ENCODE peak calls at places on chromosome 3, in six cellular contexts. L, B, G, Q, J and D are unnamed samples. For H3K27me3, the result is how much of the 10 kb centered on the place peaks cover.

GRCh38 chr3:64000446-64001055 is 22.7 kb downstream of the PSMD6 start:
- DNase-seq in L (no peak), B (no peak), G (no peak), Q (no peak), J (no peak), D (no peak)

GRCh38 chr3:15295506-15295905 is 36.9 kb downstream of the SH3BP5 start:
- DNase-seq in L (peak), B (no peak), G (no peak), Q (no peak), J (peak), D (no peak)

GRCh38 chr3:49133226-49133951 is 539 bp upstream of the LAMB2 start:
- DNase-seq in L (peak), B (peak), G (peak), Q (peak), J (peak), D (peak)

GRCh38 chr3:169362261-169362660 is 301.3 kb downstream of the MECOM start:
- DNase-seq in L (no peak), B (peak), G (no peak), Q (peak), J (no peak), D (peak)

GRCh38 chr3:114794894-114795630 is 352.0 kb downstream of the ZBTB20 start:
- DNase-seq in L (no peak), B (no peak), G (no peak), Q (no peak), J (no peak), D (no peak)

GRCh38 chr3:142276780-142277179 is 51.4 kb upstream of the GK5 start:
- DNase-seq in L (no peak), B (no peak), G (peak), Q (no peak), J (no peak), D (no peak)

GRCh38 chr3:115913069-115913686 is 289.9 kb downstream of the GAP43 start:
- DNase-seq in L (no peak), B (no peak), G (no peak), Q (no peak), J (no peak), D (no peak)

GRCh38 chr3:194851254-194851653 is 165.6 kb downstream of the FAM43A start:
- DNase-seq in L (no peak), B (no peak), G (no peak), Q (no peak), J (no peak), D (no peak)

GRCh38 chr3:177190701-177191100 is 6.6 kb downstream of the TBL1XR1 start:
- DNase-seq in L (no peak), B (no peak), G (no peak), Q (no peak), J (no peak), D (no peak)

GRCh38 chr3:95923496-95924210 is 890.7 kb upstream of the EPHA6 start:
- DNase-seq in L (no peak), B (peak), G (peak), Q (no peak), J (peak), D (peak)

GRCh38 chr3:172546628-172547214 is 23.5 kb upstream of the TNFSF10 start:
- DNase-seq in L (no peak), B (no peak), G (no peak), Q (no peak), J (no peak), D (no peak)

GRCh38 chr3:59101091-59101738 is 51.4 kb upstream of the CFAP20DC start:
- DNase-seq in L (no peak), B (no peak), G (no peak), Q (no peak), J (no peak), D (peak)

GRCh38 chr3:97720417-97720816 is 44.1 kb upstream of the ARL6 start:
- DNase-seq in L (no peak), B (no peak), G (no peak), Q (no peak), J (no peak), D (no peak)

GRCh38 chr3:44992555-44993470 is 16.8 kb downstream of the EXOSC7 start:
- DNase-seq in L (no peak), B (peak), G (no peak), Q (no peak), J (no peak), D (no peak)

GRCh38 chr3:107683447-107683846 is 160.7 kb downstream of the BBX start:
- DNase-seq in L (no peak), B (no peak), G (no peak), Q (no peak), J (peak), D (no peak)

GRCh38 chr3:125310623-125311076 is 64.5 kb downstream of the ZNF148 start:
- DNase-seq in L (no peak), B (no peak), G (no peak), Q (no peak), J (no peak), D (peak)

GRCh38 chr3:32700244-32700643 is 15.3 kb downstream of the CNOT10 start:
- DNase-seq in L (no peak), B (no peak), G (no peak), Q (no peak), J (no peak), D (no peak)

GRCh38 chr3:100003609-100004503 is 110.4 kb downstream of the FILIP1L start:
- DNase-seq in L (no peak), B (no peak), G (no peak), Q (no peak), J (no peak), D (no peak)

GRCh38 chr3:137992592-137992991 is 17.4 kb upstream of the CLDN18 start:
- DNase-seq in L (no peak), B (no peak), G (no peak), Q (no peak), J (no peak), D (no peak)

GRCh38 chr3:123449092-123449985 is 449 bp upstream of the ADCY5 start:
- DNase-seq in L (peak), B (peak), G (no peak), Q (peak), J (peak), D (peak)

GRCh38 chr3:88896026-88896425 is 211.4 kb upstream of the EPHA3 start:
- DNase-seq in L (no peak), B (no peak), G (no peak), Q (no peak), J (no peak), D (no peak)

GRCh38 chr3:178385280-178385952 is 150.8 kb upstream of the KCNMB2 start:
- DNase-seq in L (no peak), B (peak), G (peak), Q (no peak), J (no peak), D (no peak)

GRCh38 chr3:182618085-182618732 is 175.1 kb upstream of the ATP11B start:
- DNase-seq in L (no peak), B (peak), G (no peak), Q (no peak), J (no peak), D (no peak)

GRCh38 chr3:13851091-13851849 is 28.6 kb downstream of the WNT7A start:
- DNase-seq in L (no peak), B (no peak), G (no peak), Q (no peak), J (no peak), D (no peak)

GRCh38 chr3:176219970-176220369 is 977.3 kb downstream of the TBL1XR1 start:
- DNase-seq in L (no peak), B (no peak), G (no peak), Q (no peak), J (no peak), D (no peak)

GRCh38 chr3:100720423-100720822 is 11.1 kb downstream of the TFG start:
- DNase-seq in L (no peak), B (no peak), G (no peak), Q (no peak), J (no peak), D (no peak)

GRCh38 chr3:141632779-141633374 is 105.2 kb upstream of the RNF7 start:
- DNase-seq in L (no peak), B (no peak), G (no peak), Q (no peak), J (no peak), D (no peak)

GRCh38 chr3:37498126-37499039 is 324.0 kb upstream of the LRRFIP2 start:
- DNase-seq in L (no peak), B (no peak), G (no peak), Q (no peak), J (no peak), D (no peak)
- H3K27me3 ChIP-seq in L (under half), B (under half), G (under half), Q (under half), J (under half), D (under half)

GRCh38 chr3:6861331-6861988 is 545 bp downstream of the GRM7 start:
- DNase-seq in L (no peak), B (peak), G (no peak), Q (peak), J (no peak), D (no peak)
- H3K27me3 ChIP-seq in L (under half), B (half or more), G (under half), Q (under half), J (half or more), D (under half)

GRCh38 chr3:126665221-126665936 is 10.5 kb upstream of the TXNRD3 start:
- DNase-seq in L (no peak), B (no peak), G (no peak), Q (no peak), J (no peak), D (peak)
- H3K27me3 ChIP-seq in L (under half), B (under half), G (under half), Q (under half), J (under half), D (under half)

DNA sequence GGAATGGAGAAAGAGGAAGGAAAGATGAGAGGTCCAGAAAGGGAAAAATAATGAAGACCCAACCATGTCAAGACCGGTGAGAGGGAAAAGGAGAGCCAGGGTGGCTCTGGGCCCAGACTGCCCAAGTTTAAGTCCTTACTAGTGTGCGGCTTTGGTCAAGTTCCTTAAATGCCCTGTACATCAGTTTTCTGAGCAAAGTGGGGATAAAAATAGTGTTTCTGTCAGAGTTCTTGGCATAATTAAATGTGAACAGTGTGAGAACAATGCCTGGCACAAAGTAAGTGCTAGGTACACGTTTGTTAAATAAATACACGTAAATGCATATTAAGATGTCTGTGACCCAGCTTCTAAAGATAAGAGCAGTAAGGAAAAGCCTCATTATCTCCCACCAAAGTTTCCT is 23.8 kb downstream of the WWTR1 start:
- DNase-seq in L (no peak), B (no peak), G (no peak), Q (no peak), J (no peak), D (no peak)
- H3K27me3 ChIP-seq in L (under half), B (under half), G (under half), Q (under half), J (under half), D (under half)

DNA sequence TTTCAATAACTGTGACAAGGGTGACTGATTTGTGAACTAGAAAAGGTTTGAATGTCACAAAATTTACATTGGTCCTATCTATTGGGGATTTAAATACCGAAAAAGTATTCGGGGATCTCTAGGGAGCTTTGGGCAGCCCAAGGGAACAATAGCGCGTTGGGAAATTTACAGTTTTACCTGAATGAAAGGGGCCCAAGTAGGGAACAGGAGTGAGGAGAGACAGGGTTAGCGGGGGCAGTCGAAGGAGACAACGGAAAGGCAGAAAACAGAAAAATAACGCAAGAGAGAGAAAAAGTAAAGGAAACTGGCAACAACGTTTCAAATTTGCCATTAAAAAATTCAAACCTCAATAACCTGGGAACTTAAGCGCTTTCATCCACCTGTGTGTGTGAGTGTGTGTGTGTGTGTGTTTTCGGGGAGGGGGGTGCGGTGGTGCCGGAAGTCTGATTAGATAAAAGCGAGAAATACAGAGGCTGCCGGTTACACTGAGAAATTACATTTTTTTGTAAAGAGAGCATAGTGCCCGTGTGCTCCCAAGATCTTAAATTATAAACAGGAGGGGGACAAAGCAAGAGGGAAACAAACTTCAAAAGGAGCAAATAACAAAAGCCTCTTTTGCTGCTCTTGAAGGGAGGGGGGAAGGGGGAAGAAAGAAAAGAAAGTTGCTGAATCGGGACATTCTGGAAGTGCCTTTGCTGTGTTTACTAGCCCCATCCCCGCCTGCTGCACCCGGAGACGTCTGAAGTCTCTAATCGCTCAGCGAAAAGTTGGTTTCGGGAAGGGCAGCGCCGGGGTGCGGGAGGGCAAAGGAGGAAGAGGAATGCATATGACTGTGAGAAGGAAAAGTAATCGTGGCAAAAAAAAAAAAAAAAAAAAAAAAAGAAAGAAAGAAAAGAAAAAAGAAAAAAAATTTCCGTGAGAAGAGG is 722 bp upstream of the ZIC1 start:
- DNase-seq in L (no peak), B (no peak), G (no peak), Q (no peak), J (no peak), D (peak)
- H3K27me3 ChIP-seq in L (half or more), B (half or more), G (under half), Q (under half), J (half or more), D (under half)

GRCh38 chr3:128475355-128475754 is 8.7 kb upstream of the DNAJB8 start:
- DNase-seq in L (no peak), B (no peak), G (no peak), Q (peak), J (no peak), D (no peak)
- H3K27me3 ChIP-seq in L (under half), B (under half), G (under half), Q (under half), J (under half), D (under half)